ENCODE peak calls at places on chromosomes 11 and 22, in ten cellular contexts. One of them, this sample, is unnamed.
A peak's percentile ranks its signal among the peaks of the same experiment; 100 is the strongest.

GRCh38 chr22:17569971-17570511 is 6.7 kb downstream of the SLC25A18 start:
- DNase-seq in H54: no peak
- DNase-seq in IMR-90: peak; percentile 4
- DNase-seq in endothelial cell: no peak
- DNase-seq in upper lobe of right lung: no peak
- DNase-seq in NCI-H460: no peak
- DNase-seq in effector memory CD8-positive, alpha-beta T cell: no peak
- DNase-seq in T-helper 9 cell: no peak
- DNase-seq in glomerular endothelial cell: no peak
- DNase-seq in activated naive CD8-positive, alpha-beta T cell treated with anti-CD3 and anti-CD28 coated beads, Interleukin-2, amount 10 ng/mL, durations not matched to agents 7 days and 5 days: no peak
- DNase-seq in this sample: no peak

GRCh38 chr11:46247090-46247489 is 30.4 kb upstream of the CREB3L1 start:
- DNase-seq in activated naive CD8-positive, alpha-beta T cell treated with anti-CD3 and anti-CD28 coated beads, Interleukin-2, amount 10 ng/mL, durations not matched to agents 7 days and 5 days: no peak
- DNase-seq in effector memory CD8-positive, alpha-beta T cell: no peak
- DNase-seq in H54: peak; percentile 76
- DNase-seq in IMR-90: no peak
- DNase-seq in upper lobe of right lung: no peak
- DNase-seq in glomerular endothelial cell: no peak
- DNase-seq in T-helper 9 cell: no peak
- DNase-seq in NCI-H460: no peak
- DNase-seq in endothelial cell: no peak
- DNase-seq in this sample: no peak

GRCh38 chr22:39511226-39511625 is 9.1 kb upstream of the ATF4 start:
- DNase-seq in activated naive CD8-positive, alpha-beta T cell treated with anti-CD3 and anti-CD28 coated beads, Interleukin-2, amount 10 ng/mL, durations not matched to agents 7 days and 5 days: no peak
- DNase-seq in T-helper 9 cell: no peak
- DNase-seq in IMR-90: no peak
- DNase-seq in glomerular endothelial cell: no peak
- DNase-seq in NCI-H460: no peak
- DNase-seq in effector memory CD8-positive, alpha-beta T cell: no peak
- DNase-seq in upper lobe of right lung: no peak
- DNase-seq in endothelial cell: no peak
- DNase-seq in H54: no peak
- DNase-seq in this sample: no peak

GRCh38 chr22:30000566-30000965 is 79.7 kb upstream of the HORMAD2 start:
- DNase-seq in upper lobe of right lung: no peak
- DNase-seq in glomerular endothelial cell: no peak
- DNase-seq in T-helper 9 cell: no peak
- DNase-seq in IMR-90: peak; percentile 82
- DNase-seq in activated naive CD8-positive, alpha-beta T cell treated with anti-CD3 and anti-CD28 coated beads, Interleukin-2, amount 10 ng/mL, durations not matched to agents 7 days and 5 days: no peak
- DNase-seq in endothelial cell: no peak
- DNase-seq in NCI-H460: no peak
- DNase-seq in H54: no peak
- DNase-seq in effector memory CD8-positive, alpha-beta T cell: no peak
- DNase-seq in this sample: no peak

GRCh38 chr11:10076458-10077141 is 217.4 kb downstream of the SBF2 start:
- DNase-seq in NCI-H460: no peak
- DNase-seq in glomerular endothelial cell: no peak
- DNase-seq in activated naive CD8-positive, alpha-beta T cell treated with anti-CD3 and anti-CD28 coated beads, Interleukin-2, amount 10 ng/mL, durations not matched to agents 7 days and 5 days: peak; percentile 35
- DNase-seq in effector memory CD8-positive, alpha-beta T cell: no peak
- DNase-seq in endothelial cell: peak; percentile 58
- DNase-seq in IMR-90: peak; percentile 63
- DNase-seq in T-helper 9 cell: no peak
- DNase-seq in H54: no peak
- DNase-seq in upper lobe of right lung: no peak
- DNase-seq in this sample: peak; percentile 24

GRCh38 chr11:17734986-17735822 is 623 bp downstream of the KCNC1 start:
- DNase-seq in NCI-H460: peak; percentile 30
- DNase-seq in activated naive CD8-positive, alpha-beta T cell treated with anti-CD3 and anti-CD28 coated beads, Interleukin-2, amount 10 ng/mL, durations not matched to agents 7 days and 5 days: peak; percentile 76
- DNase-seq in effector memory CD8-positive, alpha-beta T cell: peak; percentile 3
- DNase-seq in upper lobe of right lung: peak; percentile 84
- DNase-seq in endothelial cell: peak; percentile 83
- DNase-seq in IMR-90: peak; percentile 69
- DNase-seq in glomerular endothelial cell: no peak
- DNase-seq in H54: peak; percentile 69
- DNase-seq in T-helper 9 cell: no peak
- DNase-seq in this sample: no peak

GRCh38 chr11:74577624-74578396 is 14.6 kb upstream of the POLD3 start:
- DNase-seq in T-helper 9 cell: no peak
- DNase-seq in endothelial cell: no peak
- DNase-seq in glomerular endothelial cell: no peak
- DNase-seq in effector memory CD8-positive, alpha-beta T cell: no peak
- DNase-seq in IMR-90: peak; percentile 18
- DNase-seq in NCI-H460: no peak
- DNase-seq in upper lobe of right lung: no peak
- DNase-seq in H54: no peak
- DNase-seq in activated naive CD8-positive, alpha-beta T cell treated with anti-CD3 and anti-CD28 coated beads, Interleukin-2, amount 10 ng/mL, durations not matched to agents 7 days and 5 days: no peak
- DNase-seq in this sample: no peak

GRCh38 chr22:40156001-40156516 is 21.7 kb upstream of the TNRC6B start:
- DNase-seq in activated naive CD8-positive, alpha-beta T cell treated with anti-CD3 and anti-CD28 coated beads, Interleukin-2, amount 10 ng/mL, durations not matched to agents 7 days and 5 days: no peak
- DNase-seq in IMR-90: peak; percentile 85
- DNase-seq in upper lobe of right lung: no peak
- DNase-seq in effector memory CD8-positive, alpha-beta T cell: no peak
- DNase-seq in H54: peak; percentile 26
- DNase-seq in glomerular endothelial cell: no peak
- DNase-seq in endothelial cell: no peak
- DNase-seq in T-helper 9 cell: no peak
- DNase-seq in NCI-H460: peak; percentile 41
- DNase-seq in this sample: no peak

GRCh38 chr11:47595967-47596366 is 1.8 kb upstream of the C1QTNF4 start:
- DNase-seq in endothelial cell: no peak
- DNase-seq in activated naive CD8-positive, alpha-beta T cell treated with anti-CD3 and anti-CD28 coated beads, Interleukin-2, amount 10 ng/mL, durations not matched to agents 7 days and 5 days: peak; percentile 2
- DNase-seq in IMR-90: no peak
- DNase-seq in H54: no peak
- DNase-seq in upper lobe of right lung: no peak
- DNase-seq in NCI-H460: no peak
- DNase-seq in glomerular endothelial cell: no peak
- DNase-seq in T-helper 9 cell: no peak
- DNase-seq in effector memory CD8-positive, alpha-beta T cell: no peak
- DNase-seq in this sample: no peak

GRCh38 chr11:17813391-17814059 is 78.9 kb downstream of the KCNC1 start:
- DNase-seq in glomerular endothelial cell: no peak
- DNase-seq in endothelial cell: no peak
- DNase-seq in NCI-H460: no peak
- DNase-seq in IMR-90: no peak
- DNase-seq in T-helper 9 cell: no peak
- DNase-seq in upper lobe of right lung: no peak
- DNase-seq in H54: no peak
- DNase-seq in activated naive CD8-positive, alpha-beta T cell treated with anti-CD3 and anti-CD28 coated beads, Interleukin-2, amount 10 ng/mL, durations not matched to agents 7 days and 5 days: no peak
- DNase-seq in effector memory CD8-positive, alpha-beta T cell: no peak
- DNase-seq in this sample: no peak

GRCh38 chr11:86947541-86947940 is 7.7 kb downstream of the FZD4 start:
- DNase-seq in IMR-90: peak; percentile 81
- DNase-seq in NCI-H460: no peak
- DNase-seq in H54: no peak
- DNase-seq in activated naive CD8-positive, alpha-beta T cell treated with anti-CD3 and anti-CD28 coated beads, Interleukin-2, amount 10 ng/mL, durations not matched to agents 7 days and 5 days: no peak
- DNase-seq in T-helper 9 cell: no peak
- DNase-seq in glomerular endothelial cell: no peak
- DNase-seq in effector memory CD8-positive, alpha-beta T cell: no peak
- DNase-seq in endothelial cell: no peak
- DNase-seq in upper lobe of right lung: no peak
- DNase-seq in this sample: no peak

GRCh38 chr11:115493488-115493887 is 10.7 kb downstream of the CADM1 start:
- DNase-seq in activated naive CD8-positive, alpha-beta T cell treated with anti-CD3 and anti-CD28 coated beads, Interleukin-2, amount 10 ng/mL, durations not matched to agents 7 days and 5 days: no peak
- DNase-seq in endothelial cell: no peak
- DNase-seq in NCI-H460: no peak
- DNase-seq in effector memory CD8-positive, alpha-beta T cell: no peak
- DNase-seq in T-helper 9 cell: no peak
- DNase-seq in H54: no peak
- DNase-seq in glomerular endothelial cell: no peak
- DNase-seq in IMR-90: no peak
- DNase-seq in upper lobe of right lung: no peak
- DNase-seq in this sample: no peak

GRCh38 chr11:117870176-117870952 is 6.1 kb downstream of the FXYD6 start:
- DNase-seq in activated naive CD8-positive, alpha-beta T cell treated with anti-CD3 and anti-CD28 coated beads, Interleukin-2, amount 10 ng/mL, durations not matched to agents 7 days and 5 days: no peak
- DNase-seq in IMR-90: no peak
- DNase-seq in NCI-H460: no peak
- DNase-seq in H54: no peak
- DNase-seq in glomerular endothelial cell: no peak
- DNase-seq in endothelial cell: no peak
- DNase-seq in T-helper 9 cell: no peak
- DNase-seq in upper lobe of right lung: no peak
- DNase-seq in effector memory CD8-positive, alpha-beta T cell: no peak
- DNase-seq in this sample: no peak

GRCh38 chr11:36306888-36307287 is 10.8 kb downstream of the PRR5L start:
- DNase-seq in H54: no peak
- DNase-seq in effector memory CD8-positive, alpha-beta T cell: peak; percentile 5
- DNase-seq in T-helper 9 cell: peak; percentile 13
- DNase-seq in glomerular endothelial cell: no peak
- DNase-seq in NCI-H460: peak; percentile 31
- DNase-seq in activated naive CD8-positive, alpha-beta T cell treated with anti-CD3 and anti-CD28 coated beads, Interleukin-2, amount 10 ng/mL, durations not matched to agents 7 days and 5 days: no peak
- DNase-seq in upper lobe of right lung: no peak
- DNase-seq in IMR-90: no peak
- DNase-seq in endothelial cell: peak; percentile 52
- DNase-seq in this sample: no peak

GRCh38 chr11:97761175-97761574 is 1259.6 kb upstream of the CNTN5 start:
- DNase-seq in effector memory CD8-positive, alpha-beta T cell: no peak
- DNase-seq in endothelial cell: no peak
- DNase-seq in activated naive CD8-positive, alpha-beta T cell treated with anti-CD3 and anti-CD28 coated beads, Interleukin-2, amount 10 ng/mL, durations not matched to agents 7 days and 5 days: no peak
- DNase-seq in H54: no peak
- DNase-seq in IMR-90: no peak
- DNase-seq in glomerular endothelial cell: no peak
- DNase-seq in upper lobe of right lung: no peak
- DNase-seq in T-helper 9 cell: no peak
- DNase-seq in NCI-H460: no peak
- DNase-seq in this sample: no peak

GRCh38 chr22:37166675-37167066 is 17.0 kb upstream of the IL2RB start:
- DNase-seq in glomerular endothelial cell: no peak
- DNase-seq in endothelial cell: peak; percentile 82
- DNase-seq in effector memory CD8-positive, alpha-beta T cell: peak; percentile 85
- DNase-seq in T-helper 9 cell: peak; percentile 76
- DNase-seq in upper lobe of right lung: peak; percentile 92
- DNase-seq in activated naive CD8-positive, alpha-beta T cell treated with anti-CD3 and anti-CD28 coated beads, Interleukin-2, amount 10 ng/mL, durations not matched to agents 7 days and 5 days: peak; percentile 87
- DNase-seq in NCI-H460: peak; percentile 62
- DNase-seq in IMR-90: peak; percentile 65
- DNase-seq in H54: peak; percentile 67
- DNase-seq in this sample: peak; percentile 52

GRCh38 chr11:944711-945470 is 19.2 kb downstream of the AP2A2 start:
- DNase-seq in endothelial cell: no peak
- DNase-seq in upper lobe of right lung: no peak
- DNase-seq in glomerular endothelial cell: no peak
- DNase-seq in effector memory CD8-positive, alpha-beta T cell: no peak
- DNase-seq in NCI-H460: no peak
- DNase-seq in activated naive CD8-positive, alpha-beta T cell treated with anti-CD3 and anti-CD28 coated beads, Interleukin-2, amount 10 ng/mL, durations not matched to agents 7 days and 5 days: no peak
- DNase-seq in IMR-90: peak; percentile 45
- DNase-seq in T-helper 9 cell: no peak
- DNase-seq in H54: no peak
- DNase-seq in this sample: no peak

GRCh38 chr22:27419473-27419872 is 382.1 kb downstream of the MN1 start:
- DNase-seq in H54: no peak
- DNase-seq in glomerular endothelial cell: peak; percentile 29
- DNase-seq in effector memory CD8-positive, alpha-beta T cell: no peak
- DNase-seq in T-helper 9 cell: no peak
- DNase-seq in NCI-H460: no peak
- DNase-seq in IMR-90: peak; percentile 21
- DNase-seq in endothelial cell: no peak
- DNase-seq in upper lobe of right lung: no peak
- DNase-seq in activated naive CD8-positive, alpha-beta T cell treated with anti-CD3 and anti-CD28 coated beads, Interleukin-2, amount 10 ng/mL, durations not matched to agents 7 days and 5 days: no peak
- DNase-seq in this sample: no peak

GRCh38 chr11:111978028-111978771 is 41.1 kb downstream of the DIXDC1 start:
- DNase-seq in effector memory CD8-positive, alpha-beta T cell: no peak
- DNase-seq in glomerular endothelial cell: no peak
- DNase-seq in T-helper 9 cell: no peak
- DNase-seq in activated naive CD8-positive, alpha-beta T cell treated with anti-CD3 and anti-CD28 coated beads, Interleukin-2, amount 10 ng/mL, durations not matched to agents 7 days and 5 days: no peak
- DNase-seq in IMR-90: peak; percentile 64
- DNase-seq in H54: peak; percentile 62
- DNase-seq in endothelial cell: peak; percentile 13
- DNase-seq in upper lobe of right lung: no peak
- DNase-seq in NCI-H460: no peak
- DNase-seq in this sample: no peak

GRCh38 chr11:75562836-75563484 is 907 bp downstream of the SERPINH1 start:
- DNase-seq in upper lobe of right lung: no peak
- DNase-seq in glomerular endothelial cell: no peak
- DNase-seq in IMR-90: peak; percentile 56
- DNase-seq in H54: no peak
- DNase-seq in NCI-H460: peak; percentile 31
- DNase-seq in effector memory CD8-positive, alpha-beta T cell: no peak
- DNase-seq in endothelial cell: peak; percentile 67
- DNase-seq in T-helper 9 cell: no peak
- DNase-seq in activated naive CD8-positive, alpha-beta T cell treated with anti-CD3 and anti-CD28 coated beads, Interleukin-2, amount 10 ng/mL, durations not matched to agents 7 days and 5 days: no peak
- DNase-seq in this sample: no peak

GRCh38 chr22:48152154-48152775 is 1389.8 kb downstream of the TBC1D22A start:
- DNase-seq in IMR-90: no peak
- DNase-seq in endothelial cell: no peak
- DNase-seq in T-helper 9 cell: no peak
- DNase-seq in H54: no peak
- DNase-seq in upper lobe of right lung: no peak
- DNase-seq in activated naive CD8-positive, alpha-beta T cell treated with anti-CD3 and anti-CD28 coated beads, Interleukin-2, amount 10 ng/mL, durations not matched to agents 7 days and 5 days: no peak
- DNase-seq in NCI-H460: no peak
- DNase-seq in glomerular endothelial cell: no peak
- DNase-seq in effector memory CD8-positive, alpha-beta T cell: no peak
- DNase-seq in this sample: no peak

GRCh38 chr22:44355688-44356070 is 42.9 kb upstream of the SHISAL1 start:
- DNase-seq in activated naive CD8-positive, alpha-beta T cell treated with anti-CD3 and anti-CD28 coated beads, Interleukin-2, amount 10 ng/mL, durations not matched to agents 7 days and 5 days: no peak
- DNase-seq in upper lobe of right lung: peak; percentile 40
- DNase-seq in IMR-90: no peak
- DNase-seq in glomerular endothelial cell: no peak
- DNase-seq in endothelial cell: no peak
- DNase-seq in H54: no peak
- DNase-seq in effector memory CD8-positive, alpha-beta T cell: no peak
- DNase-seq in NCI-H460: no peak
- DNase-seq in T-helper 9 cell: no peak
- DNase-seq in this sample: no peak

GRCh38 chr22:38080468-38080846 is 3.5 kb downstream of the SLC16A8 start:
- DNase-seq in H54: no peak
- DNase-seq in T-helper 9 cell: no peak
- DNase-seq in effector memory CD8-positive, alpha-beta T cell: no peak
- DNase-seq in endothelial cell: no peak
- DNase-seq in NCI-H460: no peak
- DNase-seq in activated naive CD8-positive, alpha-beta T cell treated with anti-CD3 and anti-CD28 coated beads, Interleukin-2, amount 10 ng/mL, durations not matched to agents 7 days and 5 days: no peak
- DNase-seq in upper lobe of right lung: no peak
- DNase-seq in IMR-90: no peak
- DNase-seq in glomerular endothelial cell: no peak
- DNase-seq in this sample: no peak

GRCh38 chr11:65616575-65617001 is 1.0 kb downstream of the PCNX3 start:
- DNase-seq in glomerular endothelial cell: no peak
- DNase-seq in NCI-H460: no peak
- DNase-seq in T-helper 9 cell: no peak
- DNase-seq in activated naive CD8-positive, alpha-beta T cell treated with anti-CD3 and anti-CD28 coated beads, Interleukin-2, amount 10 ng/mL, durations not matched to agents 7 days and 5 days: no peak
- DNase-seq in H54: no peak
- DNase-seq in IMR-90: no peak
- DNase-seq in upper lobe of right lung: no peak
- DNase-seq in endothelial cell: no peak
- DNase-seq in effector memory CD8-positive, alpha-beta T cell: no peak
- DNase-seq in this sample: no peak

GRCh38 chr22:19828035-19828401 is 26.7 kb downstream of the GNB1L start:
- DNase-seq in T-helper 9 cell: no peak
- DNase-seq in endothelial cell: no peak
- DNase-seq in activated naive CD8-positive, alpha-beta T cell treated with anti-CD3 and anti-CD28 coated beads, Interleukin-2, amount 10 ng/mL, durations not matched to agents 7 days and 5 days: no peak
- DNase-seq in effector memory CD8-positive, alpha-beta T cell: no peak
- DNase-seq in IMR-90: no peak
- DNase-seq in glomerular endothelial cell: no peak
- DNase-seq in NCI-H460: no peak
- DNase-seq in H54: no peak
- DNase-seq in upper lobe of right lung: no peak
- DNase-seq in this sample: no peak

GRCh38 chr11:86360775-86361395 is 13.8 kb upstream of the CCDC81 start:
- DNase-seq in activated naive CD8-positive, alpha-beta T cell treated with anti-CD3 and anti-CD28 coated beads, Interleukin-2, amount 10 ng/mL, durations not matched to agents 7 days and 5 days: no peak
- DNase-seq in upper lobe of right lung: no peak
- DNase-seq in endothelial cell: no peak
- DNase-seq in H54: peak; percentile 12
- DNase-seq in IMR-90: peak; percentile 73
- DNase-seq in NCI-H460: peak; percentile 22
- DNase-seq in T-helper 9 cell: no peak
- DNase-seq in glomerular endothelial cell: no peak
- DNase-seq in effector memory CD8-positive, alpha-beta T cell: no peak
- DNase-seq in this sample: no peak

GRCh38 chr11:103872748-103873147 is 163.7 kb upstream of the DDI1 start:
- DNase-seq in T-helper 9 cell: no peak
- DNase-seq in activated naive CD8-positive, alpha-beta T cell treated with anti-CD3 and anti-CD28 coated beads, Interleukin-2, amount 10 ng/mL, durations not matched to agents 7 days and 5 days: no peak
- DNase-seq in IMR-90: no peak
- DNase-seq in endothelial cell: no peak
- DNase-seq in H54: no peak
- DNase-seq in upper lobe of right lung: no peak
- DNase-seq in glomerular endothelial cell: no peak
- DNase-seq in effector memory CD8-positive, alpha-beta T cell: no peak
- DNase-seq in NCI-H460: no peak
- DNase-seq in this sample: no peak

GRCh38 chr11:77188323-77188911 is 60.4 kb downstream of the MYO7A start:
- DNase-seq in activated naive CD8-positive, alpha-beta T cell treated with anti-CD3 and anti-CD28 coated beads, Interleukin-2, amount 10 ng/mL, durations not matched to agents 7 days and 5 days: peak; percentile 79
- DNase-seq in T-helper 9 cell: peak; percentile 53
- DNase-seq in effector memory CD8-positive, alpha-beta T cell: peak; percentile 64
- DNase-seq in NCI-H460: peak; percentile 59
- DNase-seq in endothelial cell: peak; percentile 79
- DNase-seq in H54: peak; percentile 91
- DNase-seq in glomerular endothelial cell: peak; percentile 60
- DNase-seq in upper lobe of right lung: peak; percentile 87
- DNase-seq in IMR-90: peak; percentile 75
- DNase-seq in this sample: peak; percentile 35

This sample was measured in GM12864.